ENCODE peak calls at places on chromosomes 13 and 19, in six cellular contexts. S is activated T-cell treated with anti-CD3 and anti-CD28 coated beads for 24 hours, K is mucosa of gallbladder, B is ecto neural progenitor cell, V is WTC11, R is neural crest cell. X is an unnamed sample.

GRCh38 chr13:90448466-90449037 is 898.9 kb upstream of the MIR17HG start:
- DNase-seq in R (no peak), K (no peak), V (no peak), B (no peak), S (no peak), X (no peak)

GRCh38 chr19:41991025-41991424 is 3.0 kb downstream of the ATP1A3 start:
- DNase-seq in B (no peak), V (no peak), S (no peak), K (no peak), R (no peak), X (no peak)

GRCh38 chr13:48299591-48299990 is 4.0 kb upstream of the RB1 start:
- DNase-seq in V (no peak), B (no peak), S (no peak), R (no peak), K (no peak), X (no peak)

GRCh38 chr13:46648166-46648607 is 95.2 kb downstream of the LRCH1 start:
- DNase-seq in V (peak), B (no peak), S (no peak), K (peak), R (peak), X (no peak)

GRCh38 chr13:20230913-20231838 is 943 bp downstream of the GJB6 start:
- DNase-seq in B (no peak), K (no peak), V (peak), R (no peak), S (no peak), X (no peak)

GRCh38 chr19:40571831-40572495 is 4.7 kb upstream of the SHKBP1 start:
- DNase-seq in R (no peak), S (no peak), V (no peak), B (no peak), K (no peak), X (no peak)

GRCh38 chr19:31149306-31149975 is 199.8 kb downstream of the TSHZ3 start:
- DNase-seq in B (peak), R (no peak), K (no peak), S (no peak), V (no peak), X (no peak)

GRCh38 chr13:97205971-97206370 is 16.2 kb upstream of the MBNL2 start:
- DNase-seq in B (no peak), K (no peak), R (no peak), S (no peak), V (no peak), X (no peak)

GRCh38 chr19:368624-369020 is 24.0 kb upstream of the MIER2 start:
- DNase-seq in S (no peak), V (no peak), B (no peak), R (no peak), K (no peak), X (no peak)